ENCODE peak calls at places on chromosomes 13 and 19, in nine cellular contexts. B is NCI-H524 treated with DMSO at 0.1 percent for 48 hours; Q is activated T-helper 1 cell treated with anti-CD3 and anti-CD28 coated beads, Interleukin-12 subunit alpha, Interleukin-12 subunit beta, Interleukin-2, Interleukin-4 antibody, amounts not matched to agents 30 ng/mL and 10 ng/mL and 1 ng/mL, durations not matched to agents 14 hours and 24 hours and 36 hours; Y is lower lobe of right lung; T is uterus; R is GM20000; I is stimulated activated CD4-positive, alpha-beta T cell treated with anti-CD3 and anti-CD28 coated beads, Interleukin-2, amount 100 ng/mL, for 4 hours; H is fibroblast of lung; A is activated CD4-positive, alpha-beta memory T cell treated with anti-CD3 and anti-CD28 coated beads, Interleukin-2, amount 10 ng/mL, durations not matched to agents 7 days and 5 days. K is an unnamed sample.

GRCh38 chr19:7292950-7293794 is 1.0 kb downstream of the INSR start:
- DNase-seq in T (peak; percentile 45), R (peak; percentile 45), Y (peak; percentile 70), B (no peak), A (no peak), H (no peak), Q (no peak), I (no peak), K (peak; percentile 84)

GRCh38 chr19:50025794-50026549 is at the start of gene ZNF473:
- DNase-seq in H (peak; percentile 96), I (peak; percentile 88), B (peak; percentile 95), Y (peak; percentile 97), T (peak; percentile 94), A (peak; percentile 93), R (peak; percentile 82), Q (peak; percentile 91), K (peak; percentile 97)

GRCh38 chr19:798415-799075 is 1.3 kb downstream of the PTBP1 start:
- DNase-seq in H (no peak), B (no peak), Y (peak; percentile 51), I (no peak), T (no peak), A (peak; percentile 33), R (peak; percentile 46), Q (no peak), K (peak; percentile 81)

GRCh38 chr13:45325806-45326205 is 15.2 kb downstream of the TPT1 start:
- DNase-seq in T (peak; percentile 28), Y (no peak), H (peak; percentile 88), B (no peak), R (no peak), A (no peak), Q (no peak), I (no peak), K (peak; percentile 28)

GRCh38 chr13:75656590-75656989 is 20.5 kb downstream of the LMO7 start:
- DNase-seq in Q (no peak), R (no peak), T (no peak), I (no peak), B (no peak), H (no peak), A (no peak), Y (no peak), K (no peak)

GRCh38 chr13:113420833-113421600 is 32.3 kb downstream of the ADPRHL1 start:
- DNase-seq in Y (no peak), A (no peak), T (no peak), B (no peak), R (no peak), H (no peak), Q (no peak), I (no peak), K (no peak)

GRCh38 chr19:11375143-11375948 is 880 bp downstream of the SWSAP1 start:
- DNase-seq in Y (peak; percentile 81), R (peak; percentile 58), B (no peak), H (no peak), I (peak; percentile 42), T (peak; percentile 64), A (peak; percentile 87), Q (peak; percentile 75), K (peak; percentile 73)

GRCh38 chr19:28718909-28719308 is 494.0 kb downstream of the UQCRFS1 start:
- DNase-seq in Q (no peak), I (no peak), B (no peak), Y (no peak), A (no peak), H (no peak), R (no peak), T (no peak), K (no peak)

GRCh38 chr19:867301-867793 is 7.9 kb downstream of the CFD start:
- DNase-seq in H (no peak), B (no peak), T (no peak), Q (no peak), R (no peak), A (no peak), I (no peak), Y (no peak), K (no peak)

GRCh38 chr19:18373407-18373891 is 12.5 kb upstream of the GDF15 start:
- DNase-seq in T (no peak), Y (no peak), A (no peak), B (no peak), R (no peak), H (no peak), Q (no peak), I (no peak), K (no peak)

GRCh38 chr13:30752991-30753616 is 17.8 kb downstream of the ALOX5AP start:
- DNase-seq in T (no peak), Y (no peak), Q (no peak), I (no peak), B (peak; percentile 97), R (no peak), A (no peak), H (no peak), K (no peak)

GRCh38 chr19:31125071-31125470 is 224.2 kb downstream of the TSHZ3 start:
- DNase-seq in Q (no peak), I (no peak), Y (no peak), T (no peak), H (no peak), A (no peak), R (no peak), B (no peak), K (no peak)

GRCh38 chr13:25908390-25908789 is 143.4 kb downstream of the SHISA2 start:
- DNase-seq in I (no peak), T (no peak), H (no peak), B (no peak), Q (no peak), R (no peak), A (no peak), Y (no peak), K (no peak)

GRCh38 chr19:42596391-42597071 is 1.8 kb upstream of the CEACAM8 start:
- DNase-seq in T (no peak), Y (peak; percentile 59), H (peak; percentile 7), Q (no peak), R (peak; percentile 52), I (peak; percentile 10), A (peak; percentile 41), B (no peak), K (peak; percentile 59)

GRCh38 chr19:11138659-11139526 is 16.7 kb downstream of the SPC24 start:
- DNase-seq in Q (no peak), T (peak; percentile 89), Y (peak; percentile 61), A (no peak), B (no peak), R (no peak), H (peak; percentile 83), I (no peak), K (peak; percentile 64)

GRCh38 chr19:33866696-33867095 is 70.0 kb downstream of the KCTD15 start:
- DNase-seq in B (no peak), Q (no peak), Y (no peak), H (no peak), R (peak; percentile 4), A (no peak), T (no peak), I (no peak), K (no peak)

GRCh38 chr13:79692846-79693245 is 211.9 kb downstream of the NDFIP2 start:
- DNase-seq in A (no peak), Q (no peak), Y (no peak), H (no peak), R (no peak), T (no peak), I (no peak), B (no peak), K (no peak)

GRCh38 chr13:47650221-47650620 is 350.9 kb downstream of the SUCLA2 start:
- DNase-seq in Q (no peak), A (no peak), B (no peak), H (no peak), T (no peak), Y (no peak), I (no peak), R (no peak), K (no peak)

GRCh38 chr13:40319699-40320586 is 346.5 kb downstream of the FOXO1 start:
- DNase-seq in T (no peak), H (no peak), Q (no peak), R (no peak), A (no peak), Y (no peak), I (no peak), B (no peak), K (no peak)

GRCh38 chr13:107459430-107459829 is 755.9 kb downstream of the LIG4 start:
- DNase-seq in A (no peak), R (no peak), Y (no peak), B (no peak), T (no peak), Q (no peak), H (peak; percentile 62), I (no peak), K (no peak)

GRCh38 chr19:39052243-39052746 is 19.9 kb upstream of the FBXO27 start:
- DNase-seq in H (peak; percentile 60), Q (peak; percentile 34), Y (peak; percentile 81), A (peak; percentile 69), B (no peak), I (peak; percentile 53), R (peak; percentile 52), T (peak; percentile 26), K (peak; percentile 70)

GRCh38 chr19:3411636-3412035 is 45.3 kb downstream of the NFIC start:
- DNase-seq in T (no peak), Q (no peak), H (no peak), R (no peak), I (no peak), A (no peak), Y (no peak), B (no peak), K (no peak)

GRCh38 chr19:15283141-15283885 is 49.0 kb downstream of the BRD4 start:
- DNase-seq in H (peak; percentile 82), Y (no peak), R (no peak), A (no peak), T (no peak), Q (no peak), B (no peak), I (no peak), K (no peak)

GRCh38 chr19:42178791-42179500 is 38.5 kb downstream of the DEDD2 start:
- DNase-seq in R (no peak), H (no peak), I (no peak), Q (no peak), B (peak; percentile 3), Y (no peak), T (no peak), A (no peak), K (no peak)

GRCh38 chr13:69970521-69970920 is 137.1 kb upstream of the ATXN8OS start:
- DNase-seq in B (no peak), T (no peak), Q (no peak), I (no peak), Y (no peak), R (no peak), A (no peak), H (no peak), K (no peak)

GRCh38 chr13:84962141-84962750 is 837.0 kb downstream of the SLITRK6 start:
- DNase-seq in R (no peak), T (no peak), H (no peak), I (no peak), B (no peak), Y (no peak), Q (no peak), A (no peak), K (no peak)

GRCh38 chr13:40269086-40269485 is 397.4 kb downstream of the FOXO1 start:
- DNase-seq in A (no peak), Y (no peak), I (no peak), B (no peak), H (peak; percentile 12), Q (no peak), T (peak; percentile 55), R (no peak), K (no peak)

GRCh38 chr13:101262306-101262705 is 154.0 kb downstream of the NALCN start:
- DNase-seq in H (no peak), B (no peak), T (no peak), A (no peak), I (no peak), Y (no peak), R (no peak), Q (no peak), K (no peak)

GRCh38 chr13:42532561-42533335 is 41.2 kb upstream of the TNFSF11 start:
- DNase-seq in A (no peak), B (no peak), H (peak; percentile 33), Q (no peak), Y (no peak), T (no peak), I (no peak), R (no peak), K (no peak)

GRCh38 chr19:30846102-30846501 is 473.9 kb downstream of the ZNF536 start:
- DNase-seq in I (no peak), Q (no peak), T (no peak), R (no peak), H (no peak), A (no peak), B (no peak), Y (no peak), K (no peak)

GRCh38 chr19:48795855-48796142 is 15.0 kb downstream of the BCAT2 start:
- DNase-seq in B (no peak), T (peak; percentile 77), R (peak; percentile 13), Y (no peak), H (no peak), I (no peak), Q (no peak), A (no peak), K (peak; percentile 39)

K was measured in mucosa of descending colon.